ENCODE peak calls at places on chromosomes 1 and 21, in five cellular contexts. D is BE2C, J is colonic mucosa, N is heart left ventricle, W is hepatocyte. Z is an unnamed sample.

GRCh38 chr1:16921391-16922185 is at the start of gene CROCC:
- DNase-seq in D (peak; percentile 67), J (no peak), N (no peak), W (peak; percentile 57), Z (peak; percentile 65)

GRCh38 chr1:89624715-89625323 is 8.1 kb upstream of the LRRC8C start:
- DNase-seq in D (no peak), J (no peak), N (no peak), W (no peak), Z (no peak)

GRCh38 chr1:187862506-187862905 is 1033.8 kb downstream of the PLA2G4A start:
- DNase-seq in D (no peak), J (no peak), N (no peak), W (no peak), Z (no peak)

GRCh38 chr1:14880456-14881316 is 272.9 kb upstream of the TMEM51 start:
- DNase-seq in D (no peak), J (no peak), N (no peak), W (no peak), Z (no peak)

GRCh38 chr21:32474179-32475059 is 61.9 kb downstream of the EVA1C start:
- DNase-seq in D (no peak), J (no peak), N (no peak), W (no peak), Z (no peak)

GRCh38 chr1:99465176-99465900 is 180.6 kb upstream of the PALMD start:
- DNase-seq in D (no peak), J (no peak), N (no peak), W (no peak), Z (no peak)

GRCh38 chr1:150065184-150065871 is 2.2 kb upstream of the VPS45 start:
- DNase-seq in D (no peak), J (no peak), N (no peak), W (no peak), Z (no peak)

GRCh38 chr21:42171091-42172053 is 47.6 kb upstream of the ABCG1 start:
- DNase-seq in D (peak; percentile 42), J (peak; percentile 88), N (peak; percentile 81), W (peak; percentile 46), Z (no peak)

GRCh38 chr1:150148834-150149489 is 754 bp upstream of the PLEKHO1 start:
- DNase-seq in D (no peak), J (no peak), N (no peak), W (no peak), Z (no peak)

DNA sequence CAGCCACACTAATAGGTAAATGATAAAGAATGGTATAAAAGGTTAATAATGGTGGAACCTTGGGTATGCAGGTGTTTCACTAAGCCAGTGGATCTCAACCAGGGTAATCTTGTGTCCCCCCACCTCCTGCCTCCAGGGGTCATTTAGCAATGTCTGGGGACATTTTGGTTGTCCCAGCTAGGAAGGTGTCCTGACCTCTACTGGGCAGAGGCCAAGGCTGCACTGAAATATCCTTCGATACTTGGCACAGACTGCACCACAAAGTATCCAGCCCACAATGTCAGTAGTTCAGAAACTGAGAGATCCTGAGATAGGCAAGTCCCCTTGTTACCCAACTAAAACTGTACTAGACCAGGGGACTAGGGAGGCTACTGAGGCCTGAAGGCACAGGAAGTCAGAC is 113.6 kb upstream of the TIAM1 start:
- DNase-seq in D (no peak), J (no peak), N (no peak), W (no peak), Z (no peak)
- TF ChIP-seq CTCF in D (peak; percentile 27), J (no peak), N (no peak), W (no peak), Z (no peak)

DNA sequence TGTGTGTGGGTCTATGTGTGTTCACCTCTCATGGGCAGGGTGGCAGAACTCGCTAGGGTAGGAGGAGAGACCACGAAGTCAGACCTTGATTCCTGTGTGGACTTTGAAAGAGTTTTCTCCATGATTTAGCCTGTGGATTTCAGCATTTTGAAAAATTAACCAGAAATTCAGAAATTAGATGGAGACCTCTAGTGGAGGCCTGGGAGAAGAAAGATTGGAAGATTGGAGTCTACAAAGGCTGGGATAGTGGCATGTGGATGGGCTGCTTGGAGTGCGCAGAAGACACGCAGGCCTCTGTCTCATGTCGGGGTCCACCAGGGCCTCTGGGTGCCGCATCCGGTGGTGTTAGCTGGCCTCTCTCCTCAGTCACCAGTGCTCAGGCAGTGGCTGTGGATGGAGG is 18.9 kb upstream of the IGSF5 start:
- DNase-seq in D (no peak), J (no peak), N (no peak), W (no peak), Z (no peak)
- TF ChIP-seq CTCF in D (peak; percentile 6), J (no peak), N (no peak), W (peak; percentile 35), Z (no peak)

GRCh38 chr1:28552482-28553228 is at the start of gene TRNAU1AP:
- DNase-seq in D (peak; percentile 92), J (peak; percentile 98), N (peak; percentile 97), W (peak; percentile 98), Z (peak; percentile 98)
- TF ChIP-seq CTCF in D (peak; percentile 2), J (no peak), N (no peak), W (peak; percentile 0), Z (no peak)

DNA sequence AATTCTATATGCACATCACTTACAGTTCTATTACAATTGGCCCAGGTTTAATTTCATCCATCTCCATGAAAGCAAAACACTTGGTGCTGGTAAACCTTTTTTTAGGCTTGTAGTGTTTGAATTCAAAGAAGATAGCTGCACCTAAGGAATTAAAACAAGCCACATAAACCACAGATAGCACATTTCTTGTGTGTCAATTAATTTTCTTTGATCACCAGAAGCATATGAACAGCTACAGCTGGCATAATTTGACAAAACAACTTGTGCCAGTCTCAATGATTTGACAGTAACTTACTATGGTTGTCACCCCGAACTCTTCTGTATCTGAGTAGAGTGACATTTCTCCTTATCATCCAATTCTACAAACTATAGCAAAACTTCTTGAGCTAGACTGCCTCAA is 42.2 kb downstream of the AIDA start:
- DNase-seq in D (no peak), J (no peak), N (no peak), W (no peak), Z (no peak)
- TF ChIP-seq CTCF in D (no peak), J (no peak), N (no peak), W (no peak), Z (no peak)

GRCh38 chr1:70871790-70872189 is 175.8 kb downstream of the PTGER3 start:
- DNase-seq in D (no peak), J (no peak), N (no peak), W (no peak), Z (no peak)

GRCh38 chr1:70863256-70863655 is 184.4 kb downstream of the PTGER3 start:
- DNase-seq in D (no peak), J (no peak), N (no peak), W (no peak), Z (no peak)

GRCh38 chr1:70864302-70864701 is 183.3 kb downstream of the PTGER3 start:
- DNase-seq in D (no peak), J (no peak), N (no peak), W (no peak), Z (no peak)

DNA sequence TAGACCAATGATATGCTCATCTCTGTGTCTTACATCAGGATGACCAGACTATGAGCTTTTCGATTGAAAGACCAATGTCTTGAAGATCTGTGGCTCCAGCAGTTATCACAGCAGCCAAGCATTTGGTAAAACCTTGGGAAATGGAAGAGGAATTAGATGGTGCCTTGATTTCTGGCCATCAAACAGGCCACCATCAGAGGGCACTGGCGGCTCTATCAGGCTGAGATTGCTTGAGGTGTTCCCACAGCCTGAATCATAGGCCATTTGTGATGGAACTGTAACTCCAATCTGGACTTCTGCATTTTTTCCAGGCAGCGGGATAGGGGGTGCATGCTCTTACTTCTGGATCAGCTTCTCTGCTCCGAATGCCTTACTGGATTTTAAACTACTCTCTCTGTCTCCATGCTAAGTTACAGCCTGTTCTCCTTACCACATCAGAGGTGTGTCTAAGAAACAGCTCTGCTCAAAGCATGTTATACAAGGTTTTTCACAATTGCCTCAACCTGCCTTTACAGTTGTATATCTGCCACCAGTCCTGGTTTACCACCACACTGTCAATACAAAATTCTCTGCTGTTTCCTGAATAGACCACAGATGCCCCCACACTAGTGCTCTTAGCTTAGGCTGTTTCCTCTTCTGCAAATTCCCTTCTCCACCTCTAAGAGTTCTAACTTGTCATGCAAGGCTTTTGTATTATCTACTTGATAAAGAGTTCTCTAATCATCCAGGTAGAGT is 180.9 kb downstream of the PTGER3 start:
- DNase-seq in D (peak; percentile 14), J (no peak), N (no peak), W (no peak), Z (no peak)
- TF ChIP-seq CTCF in D (peak; percentile 45), J (no peak), N (no peak), W (no peak), Z (no peak)

DNA sequence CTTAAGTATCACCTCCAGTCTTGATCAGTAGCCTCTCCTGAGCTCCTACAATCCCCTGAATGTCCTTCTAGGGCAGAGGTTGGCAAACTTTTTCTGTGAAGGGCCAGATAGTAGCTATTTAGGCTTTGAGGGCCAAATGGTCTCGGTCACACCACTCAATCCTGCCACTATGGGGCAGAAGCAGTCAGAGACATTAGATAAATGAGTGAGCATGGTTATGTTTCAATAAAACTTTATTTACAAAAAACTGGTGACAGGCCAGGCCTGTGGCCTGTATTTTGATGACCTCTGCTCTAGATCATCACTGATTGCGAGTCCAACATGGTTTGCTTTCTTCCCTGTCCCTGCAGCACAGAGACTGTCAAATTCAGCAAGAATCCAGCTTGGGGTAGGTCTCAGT is 36.3 kb downstream of the LRP8 start:
- DNase-seq in D (no peak), J (no peak), N (no peak), W (no peak), Z (no peak)
- TF ChIP-seq CTCF in D (peak; percentile 34), J (no peak), N (no peak), W (no peak), Z (peak; percentile 24)

GRCh38 chr1:23177031-23177430 is 8.4 kb upstream of the LUZP1 start:
- DNase-seq in D (no peak), J (no peak), N (no peak), W (no peak), Z (no peak)

GRCh38 chr1:23178414-23178813 is 9.8 kb upstream of the LUZP1 start:
- DNase-seq in D (no peak), J (no peak), N (no peak), W (no peak), Z (no peak)

GRCh38 chr1:23174383-23175110 is 5.9 kb upstream of the LUZP1 start:
- DNase-seq in D (no peak), J (no peak), N (no peak), W (no peak), Z (no peak)

GRCh38 chr1:23178931-23179330 is 10.3 kb upstream of the LUZP1 start:
- DNase-seq in D (no peak), J (no peak), N (no peak), W (no peak), Z (peak; percentile 53)

DNA sequence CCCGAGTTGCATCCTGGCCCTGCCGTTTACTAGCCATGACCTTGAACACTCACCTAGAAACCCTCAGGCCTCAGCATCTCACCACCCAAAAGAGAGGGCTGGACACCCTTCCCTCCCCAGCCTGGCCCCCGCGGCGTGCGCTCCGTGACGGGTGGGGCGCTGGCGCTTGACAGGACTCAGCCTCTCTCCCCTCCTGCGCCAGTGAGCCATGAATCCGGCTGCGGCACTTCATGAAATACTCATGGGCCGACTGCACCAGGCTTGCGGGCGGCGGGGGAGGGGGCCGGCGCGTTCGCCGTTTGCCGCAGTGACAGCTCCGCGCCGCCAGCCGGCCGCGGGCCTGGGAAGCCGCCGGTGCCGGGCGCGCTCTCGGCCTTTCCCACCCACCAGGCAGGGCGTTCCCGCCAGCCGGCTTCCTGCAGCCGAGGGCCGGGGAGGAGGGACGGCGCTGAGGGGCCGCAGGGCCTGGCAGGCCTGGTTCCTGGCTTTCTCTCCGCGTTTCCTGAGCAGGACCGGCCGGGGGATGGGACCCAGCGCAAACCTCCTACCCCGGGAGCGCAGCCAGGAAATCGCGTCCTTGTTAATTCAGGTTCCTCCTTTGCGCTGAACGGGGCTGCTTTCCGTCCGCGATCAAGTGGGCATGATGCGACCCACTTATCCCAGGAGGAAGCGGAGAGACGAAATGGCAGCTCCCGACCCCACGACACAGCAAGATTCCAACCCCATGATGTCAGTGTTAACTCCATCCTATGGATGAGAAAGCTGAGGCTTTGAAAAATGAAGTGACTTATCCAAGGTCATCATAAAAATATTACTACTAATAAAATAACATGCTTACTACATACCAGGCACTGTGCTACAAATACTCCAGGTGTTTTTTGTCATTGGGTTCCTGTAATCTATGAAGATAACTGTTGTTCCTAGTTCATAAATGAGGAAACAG is 9.1 kb upstream of the LUZP1 start:
- DNase-seq in D (peak; percentile 81), J (peak; percentile 71), N (peak; percentile 91), W (peak; percentile 89), Z (peak; percentile 91)
- TF ChIP-seq CTCF in D (no peak), J (no peak), N (peak; percentile 33), W (peak; percentile 9), Z (peak; percentile 1)

Z was measured in GM13977.